ENCODE peak calls at places on chromosomes 7 and 10, in six cellular contexts. One of them, this sample, is unnamed.

GRCh38 chr10:5591336-5591824 is 66.6 kb downstream of the CALML3 start:
- DNase-seq in GM12878: no peak
- DNase-seq in K562: no peak
- DNase-seq in HepG2: peak; percentile 63
- DNase-seq in A549: no peak
- DNase-seq in endothelial cell of umbilical vein: no peak
- DNase-seq in this sample: no peak

GRCh38 chr10:1824928-1825327 is 87.6 kb upstream of the ADARB2 start:
- DNase-seq in GM12878: no peak
- DNase-seq in A549: no peak
- DNase-seq in endothelial cell of umbilical vein: no peak
- DNase-seq in HepG2: no peak
- DNase-seq in K562: no peak
- DNase-seq in this sample: peak; percentile 4

GRCh38 chr7:105787071-105787470 is 89.3 kb downstream of the ATXN7L1 start:
- DNase-seq in GM12878: no peak
- DNase-seq in HepG2: no peak
- DNase-seq in endothelial cell of umbilical vein: no peak
- DNase-seq in A549: no peak
- DNase-seq in K562: no peak
- DNase-seq in this sample: no peak

GRCh38 chr10:29583674-29584073 is 51.1 kb downstream of the SVIL start:
- DNase-seq in HepG2: no peak
- DNase-seq in endothelial cell of umbilical vein: no peak
- DNase-seq in K562: no peak
- DNase-seq in GM12878: no peak
- DNase-seq in A549: no peak
- DNase-seq in this sample: no peak

GRCh38 chr7:151299530-151299929 is 42.1 kb upstream of the NUB1 start:
- DNase-seq in K562: no peak
- DNase-seq in HepG2: no peak
- DNase-seq in GM12878: no peak
- DNase-seq in A549: no peak
- DNase-seq in endothelial cell of umbilical vein: no peak
- DNase-seq in this sample: no peak

GRCh38 chr10:77159538-77160110 is 478.0 kb downstream of the KCNMA1 start:
- DNase-seq in GM12878: no peak
- DNase-seq in endothelial cell of umbilical vein: no peak
- DNase-seq in A549: no peak
- DNase-seq in HepG2: no peak
- DNase-seq in K562: no peak
- DNase-seq in this sample: no peak

GRCh38 chr7:17941171-17941490 is 837 bp upstream of the SNX13 start:
- DNase-seq in GM12878: no peak
- DNase-seq in HepG2: peak; percentile 18
- DNase-seq in endothelial cell of umbilical vein: no peak
- DNase-seq in K562: no peak
- DNase-seq in A549: peak; percentile 17
- DNase-seq in this sample: no peak

GRCh38 chr7:90681336-90682019 is 85.4 kb downstream of the CDK14 start:
- DNase-seq in GM12878: no peak
- DNase-seq in HepG2: no peak
- DNase-seq in K562: no peak
- DNase-seq in endothelial cell of umbilical vein: no peak
- DNase-seq in A549: no peak
- DNase-seq in this sample: no peak

GRCh38 chr7:95658676-95659075 is 62.4 kb upstream of the PDK4 start:
- DNase-seq in A549: no peak
- DNase-seq in GM12878: no peak
- DNase-seq in HepG2: no peak
- DNase-seq in endothelial cell of umbilical vein: no peak
- DNase-seq in K562: no peak
- DNase-seq in this sample: no peak

GRCh38 chr7:30700941-30701340 is 18.7 kb upstream of the CRHR2 start:
- DNase-seq in endothelial cell of umbilical vein: no peak
- DNase-seq in K562: no peak
- DNase-seq in HepG2: no peak
- DNase-seq in A549: no peak
- DNase-seq in GM12878: no peak
- DNase-seq in this sample: no peak

GRCh38 chr7:95478139-95479037 is 7.4 kb upstream of the ASB4 start:
- DNase-seq in GM12878: no peak
- DNase-seq in A549: peak; percentile 60
- DNase-seq in HepG2: peak; percentile 77
- DNase-seq in K562: peak; percentile 17
- DNase-seq in endothelial cell of umbilical vein: peak; percentile 19
- DNase-seq in this sample: peak; percentile 35

GRCh38 chr7:32094516-32094915 is 24.3 kb upstream of the PDE1C start:
- DNase-seq in K562: no peak
- DNase-seq in A549: no peak
- DNase-seq in GM12878: no peak
- DNase-seq in endothelial cell of umbilical vein: no peak
- DNase-seq in HepG2: no peak
- DNase-seq in this sample: no peak
- TF ChIP-seq MYC in K562: no peak
- TF ChIP-seq MYC in A549: no peak
- TF ChIP-seq MYC in GM12878: no peak
- TF ChIP-seq MYC in endothelial cell of umbilical vein: no peak
- TF ChIP-seq MYC in HepG2: no peak
- TF ChIP-seq MYC in this sample: no peak

DNA sequence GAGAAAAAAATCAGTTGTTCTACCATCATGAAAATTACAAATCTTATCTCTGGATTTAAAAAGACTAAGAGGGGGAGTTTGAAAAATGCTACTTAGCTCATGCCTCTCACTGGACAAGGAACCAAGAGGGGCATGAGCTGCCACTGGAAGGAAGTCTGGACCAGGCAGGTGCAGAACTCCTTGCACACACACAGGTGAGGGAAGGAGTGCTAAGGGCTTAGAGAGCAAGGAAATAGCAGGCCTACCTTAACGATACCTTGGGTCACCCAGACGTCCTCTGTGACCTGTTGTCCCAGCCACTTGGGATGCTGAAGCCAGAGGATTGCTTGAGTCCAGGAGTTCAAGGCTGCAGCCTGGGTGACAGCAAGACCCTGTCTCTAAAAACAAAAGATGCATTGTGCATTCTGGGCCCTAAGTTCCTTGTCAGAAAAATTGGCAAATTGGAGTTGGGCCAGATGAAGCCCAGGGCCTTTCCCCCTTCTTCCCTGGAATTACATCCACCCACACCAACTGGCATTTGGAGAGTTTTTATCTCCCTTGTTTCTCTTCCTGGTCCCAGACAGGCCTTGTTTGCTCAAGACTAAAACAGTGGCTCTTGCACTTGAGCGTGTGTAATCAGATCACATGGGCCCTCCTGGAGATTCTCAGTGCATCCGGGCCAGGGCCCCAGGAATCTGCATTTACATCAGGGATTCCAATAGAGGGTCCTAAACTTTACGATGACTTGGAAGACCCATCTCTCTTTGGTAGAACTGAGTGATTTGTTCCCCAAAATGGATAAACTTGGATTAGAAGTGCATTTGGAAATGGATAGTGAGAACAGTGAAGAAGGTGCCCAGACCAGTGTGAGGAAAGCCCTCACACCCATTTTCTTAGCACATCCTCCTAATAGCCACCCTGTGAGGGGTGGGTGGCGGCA is 3.0 kb downstream of the DDIT4 start:
- DNase-seq in A549: no peak
- DNase-seq in K562: no peak
- DNase-seq in HepG2: peak; percentile 77
- DNase-seq in GM12878: no peak
- DNase-seq in endothelial cell of umbilical vein: no peak
- DNase-seq in this sample: peak; percentile 14
- TF ChIP-seq POLR2A in A549: peak; percentile 86
- TF ChIP-seq POLR2A in K562: peak; percentile 79
- TF ChIP-seq POLR2A in HepG2: peak; percentile 30
- TF ChIP-seq POLR2A in GM12878: peak; percentile 65
- TF ChIP-seq POLR2A in endothelial cell of umbilical vein: peak; percentile 90
- TF ChIP-seq POLR2A in this sample: no peak

GRCh38 chr7:78489423-78489822 is 690.9 kb downstream of the PHTF2 start:
- DNase-seq in HepG2: no peak
- DNase-seq in GM12878: no peak
- DNase-seq in K562: no peak
- DNase-seq in A549: no peak
- DNase-seq in endothelial cell of umbilical vein: no peak
- DNase-seq in this sample: no peak
- TF ChIP-seq MYC in HepG2: no peak
- TF ChIP-seq MYC in GM12878: no peak
- TF ChIP-seq MYC in K562: no peak
- TF ChIP-seq MYC in A549: no peak
- TF ChIP-seq MYC in endothelial cell of umbilical vein: no peak
- TF ChIP-seq MYC in this sample: no peak

DNA sequence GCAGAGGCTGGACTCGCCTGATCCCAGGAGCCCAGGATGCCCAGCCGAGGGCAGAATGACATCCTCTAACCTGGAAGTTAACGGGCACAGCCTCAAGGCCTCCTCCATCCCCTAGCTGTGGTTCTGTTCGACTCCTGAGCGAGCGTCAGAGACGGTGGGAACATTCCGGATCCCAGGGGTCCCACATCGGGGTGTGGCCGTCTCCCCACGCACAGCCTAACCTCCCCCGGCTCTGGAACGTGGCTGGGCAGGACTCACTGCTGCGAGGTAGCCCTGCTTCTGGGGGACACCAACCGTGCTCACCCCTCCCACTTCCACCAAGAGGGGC is 8.4 kb downstream of the FOXL3 start:
- DNase-seq in HepG2: no peak
- DNase-seq in K562: no peak
- DNase-seq in endothelial cell of umbilical vein: no peak
- DNase-seq in A549: no peak
- DNase-seq in GM12878: no peak
- DNase-seq in this sample: no peak
- TF ChIP-seq POLR2A in HepG2: no peak
- TF ChIP-seq POLR2A in K562: no peak
- TF ChIP-seq POLR2A in endothelial cell of umbilical vein: no peak
- TF ChIP-seq POLR2A in A549: no peak
- TF ChIP-seq POLR2A in GM12878: no peak
- TF ChIP-seq POLR2A in this sample: no peak

DNA sequence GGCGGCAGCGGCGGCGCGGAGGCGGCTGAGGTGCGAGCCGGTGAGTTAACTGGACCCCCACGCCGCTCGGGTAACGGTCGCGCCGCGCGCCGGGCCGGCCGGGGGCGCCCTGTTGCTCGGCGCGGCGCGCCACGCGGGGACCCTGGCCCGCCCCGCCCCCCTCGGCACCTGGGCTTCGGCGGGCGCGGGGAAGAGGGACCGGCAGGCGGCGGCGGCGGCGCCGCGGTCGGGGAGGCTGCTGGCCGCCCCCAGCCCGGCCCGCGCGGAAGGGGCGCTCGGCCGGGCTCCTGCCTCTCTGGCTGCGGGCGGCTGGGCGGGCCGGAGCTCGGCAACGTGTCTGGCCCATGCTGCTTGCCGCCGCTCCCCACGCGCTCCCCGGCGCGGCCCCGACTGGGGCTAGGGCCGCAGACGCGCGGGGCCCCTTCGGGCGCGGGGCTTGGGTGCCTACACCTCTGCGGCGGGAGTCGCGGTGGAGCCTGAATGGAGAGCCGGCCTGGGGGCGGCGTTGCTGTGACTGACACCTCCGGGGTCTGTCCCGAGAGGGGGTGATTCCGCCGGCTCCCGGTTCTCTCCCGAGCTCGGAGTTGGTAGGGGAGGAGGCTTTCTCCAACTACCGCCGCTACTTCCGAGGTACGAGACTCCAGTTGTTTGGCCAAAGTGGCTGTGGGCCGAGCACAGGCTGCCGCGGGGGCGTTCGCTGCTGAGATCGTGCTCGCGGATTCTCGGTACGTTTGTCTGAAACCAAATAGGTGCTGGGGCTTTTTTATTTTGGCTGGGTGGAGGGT is 494 bp downstream of the PALS2 start:
- DNase-seq in endothelial cell of umbilical vein: peak; percentile 59
- DNase-seq in K562: peak; percentile 79
- DNase-seq in HepG2: peak; percentile 14
- DNase-seq in GM12878: no peak
- DNase-seq in A549: peak; percentile 31
- DNase-seq in this sample: peak; percentile 77
- TF ChIP-seq MYC in endothelial cell of umbilical vein: no peak
- TF ChIP-seq MYC in K562: no peak
- TF ChIP-seq MYC in HepG2: peak; percentile 41
- TF ChIP-seq MYC in GM12878: no peak
- TF ChIP-seq MYC in A549: peak; percentile 51
- TF ChIP-seq MYC in this sample: peak; percentile 73

DNA sequence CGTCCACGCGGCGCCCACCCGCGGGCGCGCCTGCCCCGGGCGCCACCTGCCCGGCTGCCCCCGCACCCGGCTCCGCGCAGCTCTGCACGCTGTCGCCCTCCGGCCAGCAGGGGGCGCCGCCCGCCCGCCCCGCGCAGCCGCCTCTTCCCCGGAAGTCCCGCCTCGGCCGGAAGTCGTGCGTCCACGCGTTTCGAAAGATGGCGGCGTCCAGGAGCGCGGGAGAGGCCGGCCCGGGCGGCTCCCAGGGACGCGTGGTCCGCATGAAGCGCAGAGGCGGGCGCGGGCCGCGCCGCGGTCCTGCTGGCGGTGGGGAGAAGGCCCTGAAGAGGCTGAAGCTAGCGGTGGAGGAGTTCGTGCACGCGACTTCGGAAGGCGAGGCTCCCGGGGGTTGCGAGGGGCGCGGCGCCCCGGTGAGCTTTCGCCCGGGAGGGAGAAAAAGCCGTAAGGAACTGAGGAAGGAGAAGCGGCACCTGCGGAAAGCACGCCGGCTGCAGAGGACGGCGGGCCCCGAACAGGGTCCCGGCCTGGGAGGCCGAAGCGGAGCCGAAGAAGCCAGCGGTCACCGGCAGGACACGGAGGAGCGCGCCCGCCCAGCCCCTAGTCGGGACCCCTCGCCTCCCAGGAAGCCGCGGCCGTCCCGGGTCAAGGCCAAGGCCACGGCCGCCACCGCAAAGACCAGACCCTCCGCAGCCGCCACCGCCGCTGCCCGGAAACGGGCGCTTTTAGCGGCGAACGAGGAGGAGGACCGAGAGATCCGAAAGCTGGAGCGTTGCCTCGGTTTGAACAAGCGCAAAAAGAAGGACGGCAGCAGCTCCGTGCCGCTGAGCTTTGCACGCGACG is at the start of gene NOM1:
- DNase-seq in A549: peak; percentile 80
- DNase-seq in GM12878: peak; percentile 20
- DNase-seq in endothelial cell of umbilical vein: peak; percentile 80
- DNase-seq in HepG2: peak; percentile 66
- DNase-seq in K562: peak; percentile 97
- DNase-seq in this sample: peak; percentile 93
- TF ChIP-seq POLR2A in A549: peak; percentile 69
- TF ChIP-seq POLR2A in GM12878: peak; percentile 92
- TF ChIP-seq POLR2A in endothelial cell of umbilical vein: peak; percentile 79
- TF ChIP-seq POLR2A in HepG2: peak; percentile 72
- TF ChIP-seq POLR2A in K562: peak; percentile 94
- TF ChIP-seq POLR2A in this sample: peak; percentile 92

GRCh38 chr10:93652857-93653256 is 40.5 kb downstream of the PDE6C start:
- DNase-seq in HepG2: no peak
- DNase-seq in K562: no peak
- DNase-seq in GM12878: no peak
- DNase-seq in A549: no peak
- DNase-seq in endothelial cell of umbilical vein: peak; percentile 41
- DNase-seq in this sample: no peak
- TF ChIP-seq MYC in HepG2: no peak
- TF ChIP-seq MYC in K562: no peak
- TF ChIP-seq MYC in GM12878: no peak
- TF ChIP-seq MYC in A549: no peak
- TF ChIP-seq MYC in endothelial cell of umbilical vein: no peak
- TF ChIP-seq MYC in this sample: no peak

GRCh38 chr10:124212702-124213101 is 119.3 kb upstream of the CHST15 start:
- DNase-seq in GM12878: no peak
- DNase-seq in HepG2: no peak
- DNase-seq in A549: no peak
- DNase-seq in K562: no peak
- DNase-seq in endothelial cell of umbilical vein: no peak
- DNase-seq in this sample: no peak
- TF ChIP-seq POLR2A in GM12878: no peak
- TF ChIP-seq POLR2A in HepG2: no peak
- TF ChIP-seq POLR2A in A549: no peak
- TF ChIP-seq POLR2A in K562: no peak
- TF ChIP-seq POLR2A in endothelial cell of umbilical vein: no peak
- TF ChIP-seq POLR2A in this sample: no peak